ENCODE peak calls at places on chromosome 21, in six cellular contexts. One of them, this sample, is unnamed.

GRCh38 chr21:16437586-16437985 is 707.8 kb downstream of the USP25 start:
- DNase-seq in suprapubic skin: no peak
- DNase-seq in stomach: no peak
- DNase-seq in H1: no peak
- DNase-seq in HepG2: no peak
- DNase-seq in breast epithelium: no peak
- DNase-seq in this sample: no peak

GRCh38 chr21:45078877-45079281 is 4.5 kb downstream of the ADARB1 start:
- DNase-seq in suprapubic skin: no peak
- DNase-seq in stomach: peak; percentile 29
- DNase-seq in H1: no peak
- DNase-seq in HepG2: no peak
- DNase-seq in breast epithelium: no peak
- DNase-seq in this sample: no peak

GRCh38 chr21:34684174-34684876 is 15.5 kb downstream of the CLIC6 start:
- DNase-seq in suprapubic skin: no peak
- DNase-seq in stomach: no peak
- DNase-seq in H1: no peak
- DNase-seq in HepG2: no peak
- DNase-seq in breast epithelium: no peak
- DNase-seq in this sample: no peak

GRCh38 chr21:46002841-46003574 is 21.4 kb downstream of the COL6A1 start:
- DNase-seq in suprapubic skin: peak; percentile 68
- DNase-seq in stomach: peak; percentile 22
- DNase-seq in H1: no peak
- DNase-seq in HepG2: no peak
- DNase-seq in breast epithelium: peak; percentile 15
- DNase-seq in this sample: no peak

GRCh38 chr21:45128613-45129226 is 54.3 kb downstream of the ADARB1 start:
- DNase-seq in suprapubic skin: no peak
- DNase-seq in stomach: peak; percentile 76
- DNase-seq in H1: peak; percentile 29
- DNase-seq in HepG2: peak; percentile 59
- DNase-seq in breast epithelium: peak; percentile 72
- DNase-seq in this sample: no peak

GRCh38 chr21:15430577-15430976 is 299.2 kb upstream of the USP25 start:
- DNase-seq in suprapubic skin: no peak
- DNase-seq in stomach: no peak
- DNase-seq in H1: no peak
- DNase-seq in HepG2: no peak
- DNase-seq in breast epithelium: no peak
- DNase-seq in this sample: no peak

GRCh38 chr21:33643658-33644311 is 1.5 kb downstream of the ITSN1 start:
- DNase-seq in suprapubic skin: no peak
- DNase-seq in stomach: no peak
- DNase-seq in H1: no peak
- DNase-seq in HepG2: peak; percentile 26
- DNase-seq in breast epithelium: no peak
- DNase-seq in this sample: no peak

GRCh38 chr21:43997766-43998742 is 14.1 kb upstream of the TRAPPC10 start:
- DNase-seq in suprapubic skin: no peak
- DNase-seq in stomach: no peak
- DNase-seq in H1: no peak
- DNase-seq in HepG2: no peak
- DNase-seq in breast epithelium: no peak
- DNase-seq in this sample: no peak

GRCh38 chr21:37845535-37845934 is 70.7 kb downstream of the KCNJ6 start:
- DNase-seq in suprapubic skin: no peak
- DNase-seq in stomach: peak; percentile 49
- DNase-seq in H1: no peak
- DNase-seq in HepG2: no peak
- DNase-seq in breast epithelium: no peak
- DNase-seq in this sample: no peak
- TF ChIP-seq POLR2A in suprapubic skin: no peak
- TF ChIP-seq POLR2A in stomach: no peak
- TF ChIP-seq POLR2A in H1: no peak
- TF ChIP-seq POLR2A in HepG2: no peak
- TF ChIP-seq POLR2A in breast epithelium: no peak
- TF ChIP-seq POLR2A in this sample: no peak

GRCh38 chr21:28375708-28376385 is 616.8 kb downstream of the LTN1 start:
- DNase-seq in suprapubic skin: no peak
- DNase-seq in stomach: no peak
- DNase-seq in H1: no peak
- DNase-seq in HepG2: no peak
- DNase-seq in breast epithelium: no peak
- DNase-seq in this sample: no peak
- TF ChIP-seq POLR2AphosphoS5 in suprapubic skin: no peak
- TF ChIP-seq POLR2AphosphoS5 in stomach: no peak
- TF ChIP-seq POLR2AphosphoS5 in H1: no peak
- TF ChIP-seq POLR2AphosphoS5 in HepG2: no peak
- TF ChIP-seq POLR2AphosphoS5 in breast epithelium: no peak
- TF ChIP-seq POLR2AphosphoS5 in this sample: no peak

GRCh38 chr21:29376556-29376955 is 77.8 kb downstream of the BACH1 start:
- DNase-seq in suprapubic skin: no peak
- DNase-seq in stomach: peak; percentile 33
- DNase-seq in H1: peak; percentile 31
- DNase-seq in HepG2: peak; percentile 47
- DNase-seq in breast epithelium: no peak
- DNase-seq in this sample: peak; percentile 22

GRCh38 chr21:29372063-29372802 is 73.5 kb downstream of the BACH1 start:
- DNase-seq in suprapubic skin: no peak
- DNase-seq in stomach: peak; percentile 33
- DNase-seq in H1: no peak
- DNase-seq in HepG2: peak; percentile 78
- DNase-seq in breast epithelium: no peak
- DNase-seq in this sample: peak; percentile 12

GRCh38 chr21:29377266-29377665 is 78.5 kb downstream of the BACH1 start:
- DNase-seq in suprapubic skin: no peak
- DNase-seq in stomach: no peak
- DNase-seq in H1: no peak
- DNase-seq in HepG2: no peak
- DNase-seq in breast epithelium: no peak
- DNase-seq in this sample: no peak

GRCh38 chr21:29371464-29371863 is 72.7 kb downstream of the BACH1 start:
- DNase-seq in suprapubic skin: no peak
- DNase-seq in stomach: no peak
- DNase-seq in H1: no peak
- DNase-seq in HepG2: no peak
- DNase-seq in breast epithelium: no peak
- DNase-seq in this sample: no peak

DNA sequence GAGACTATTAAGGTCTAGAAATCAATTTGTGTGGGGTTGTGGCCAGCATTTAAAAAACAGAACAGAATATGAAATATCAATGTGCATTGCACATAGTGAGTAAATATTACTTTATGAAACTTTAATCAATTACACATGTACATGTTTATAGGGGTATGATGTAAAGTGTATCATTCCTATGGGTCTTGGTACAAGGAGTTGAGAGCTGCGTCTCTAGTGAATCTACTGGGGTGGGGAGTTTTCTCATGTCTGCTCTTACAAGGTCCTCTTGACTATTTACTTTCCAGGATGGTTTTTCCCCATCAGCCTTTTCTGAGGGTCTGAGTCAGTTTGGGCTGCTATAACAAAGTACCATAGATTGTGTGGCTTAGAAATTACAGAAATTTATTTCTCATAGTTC is 75.8 kb downstream of the BACH1 start:
- DNase-seq in suprapubic skin: no peak
- DNase-seq in stomach: no peak
- DNase-seq in H1: no peak
- DNase-seq in HepG2: no peak
- DNase-seq in breast epithelium: no peak
- DNase-seq in this sample: no peak
- TF ChIP-seq POLR2A in suprapubic skin: no peak
- TF ChIP-seq POLR2A in stomach: no peak
- TF ChIP-seq POLR2A in H1: no peak
- TF ChIP-seq POLR2A in HepG2: no peak
- TF ChIP-seq POLR2A in breast epithelium: no peak
- TF ChIP-seq POLR2A in this sample: no peak

GRCh38 chr21:38821248-38821647 is 15.5 kb downstream of the ETS2 start:
- DNase-seq in suprapubic skin: no peak
- DNase-seq in stomach: no peak
- DNase-seq in H1: no peak
- DNase-seq in HepG2: no peak
- DNase-seq in breast epithelium: no peak
- DNase-seq in this sample: no peak

GRCh38 chr21:38820471-38821239 is 14.9 kb downstream of the ETS2 start:
- DNase-seq in suprapubic skin: no peak
- DNase-seq in stomach: no peak
- DNase-seq in H1: no peak
- DNase-seq in HepG2: no peak
- DNase-seq in breast epithelium: no peak
- DNase-seq in this sample: no peak

GRCh38 chr21:38822754-38823374 is 17.1 kb downstream of the ETS2 start:
- DNase-seq in suprapubic skin: no peak
- DNase-seq in stomach: no peak
- DNase-seq in H1: no peak
- DNase-seq in HepG2: no peak
- DNase-seq in breast epithelium: no peak
- DNase-seq in this sample: no peak

GRCh38 chr21:38823737-38824123 is 18.0 kb downstream of the ETS2 start:
- DNase-seq in suprapubic skin: no peak
- DNase-seq in stomach: no peak
- DNase-seq in H1: no peak
- DNase-seq in HepG2: no peak
- DNase-seq in breast epithelium: no peak
- DNase-seq in this sample: no peak

DNA sequence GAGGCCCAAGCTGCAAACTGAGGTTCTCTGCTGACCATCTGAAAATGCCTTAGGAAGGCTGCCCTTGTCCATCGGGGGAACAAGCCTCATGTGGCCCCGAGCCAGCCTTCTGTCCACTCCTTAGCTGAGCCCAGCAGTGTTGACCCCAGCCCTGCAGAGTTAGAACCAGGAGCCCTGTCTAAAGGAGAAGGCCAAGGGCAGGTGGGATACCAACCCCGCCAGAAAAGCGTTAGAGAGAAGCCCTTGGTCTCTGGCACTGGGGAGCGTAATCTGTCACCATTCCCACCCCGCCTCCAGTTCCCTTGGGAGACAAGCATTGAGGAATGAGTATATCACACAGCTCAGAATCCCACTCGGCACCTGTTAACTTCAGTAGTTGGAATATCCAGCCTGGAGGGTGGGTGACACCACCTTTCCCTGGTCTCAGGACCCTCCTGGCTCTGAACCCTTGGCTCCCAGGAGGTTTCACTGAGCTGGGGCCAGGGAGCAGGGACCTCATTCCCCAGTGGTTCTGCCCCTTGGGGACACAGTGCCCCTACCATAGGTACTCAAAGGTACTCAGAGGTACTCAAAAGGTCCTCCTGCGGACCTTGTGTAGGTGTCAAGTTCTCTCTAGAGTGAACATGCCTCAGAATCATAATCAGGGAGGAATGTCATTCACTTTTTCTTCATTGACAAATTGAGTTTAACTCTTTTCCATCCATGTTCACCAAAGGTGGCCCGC is 16.4 kb downstream of the ETS2 start:
- DNase-seq in suprapubic skin: no peak
- DNase-seq in stomach: no peak
- DNase-seq in H1: no peak
- DNase-seq in HepG2: no peak
- DNase-seq in breast epithelium: no peak
- DNase-seq in this sample: no peak
- TF ChIP-seq POLR2AphosphoS5 in suprapubic skin: no peak
- TF ChIP-seq POLR2AphosphoS5 in stomach: no peak
- TF ChIP-seq POLR2AphosphoS5 in H1: no peak
- TF ChIP-seq POLR2AphosphoS5 in HepG2: peak; percentile 15
- TF ChIP-seq POLR2AphosphoS5 in breast epithelium: no peak
- TF ChIP-seq POLR2AphosphoS5 in this sample: no peak

DNA sequence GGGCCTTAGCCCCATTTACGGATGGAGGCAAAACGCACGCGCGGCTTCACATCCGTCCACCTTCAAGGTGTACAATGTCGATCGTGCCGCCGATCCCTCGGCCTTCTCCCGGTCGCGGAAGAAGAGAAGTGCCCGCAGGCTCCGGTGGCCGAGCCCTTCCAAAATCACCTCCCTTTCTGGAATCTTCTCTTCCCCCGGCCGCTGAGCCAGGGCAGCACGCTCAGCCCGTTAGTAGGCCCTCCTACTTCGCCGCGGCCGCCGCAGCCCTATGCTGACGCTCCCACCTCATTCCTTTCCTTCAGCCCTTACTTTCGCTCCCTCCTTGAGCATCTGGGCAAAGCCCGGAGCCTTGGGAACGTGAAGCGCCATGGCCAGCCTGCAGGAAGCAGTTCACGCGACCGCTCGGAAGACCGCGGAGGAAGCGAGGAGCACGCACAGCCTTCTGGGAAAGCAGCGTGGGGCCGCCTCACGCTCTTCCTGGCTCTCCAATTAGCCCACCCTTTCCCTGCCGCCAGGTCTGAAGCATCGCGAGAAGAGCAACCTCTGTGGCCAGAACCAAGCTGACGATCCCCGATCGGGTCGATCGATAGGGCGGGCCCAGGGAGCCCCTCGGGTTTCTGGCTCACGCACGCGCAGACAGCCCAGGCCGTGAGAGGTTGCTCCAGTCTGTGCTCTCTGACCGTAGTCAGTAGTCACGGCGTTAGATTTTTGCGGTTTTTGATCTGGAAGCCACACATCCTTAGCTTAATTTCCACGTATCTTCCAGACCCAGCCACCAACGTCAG is at the start of gene CCT8:
- DNase-seq in suprapubic skin: peak; percentile 99
- DNase-seq in stomach: peak; percentile 98
- DNase-seq in H1: peak; percentile 96
- DNase-seq in HepG2: peak; percentile 98
- DNase-seq in breast epithelium: peak; percentile 97
- DNase-seq in this sample: peak; percentile 62
- TF ChIP-seq POLR2A in suprapubic skin: peak; percentile 69
- TF ChIP-seq POLR2A in stomach: no peak
- TF ChIP-seq POLR2A in H1: peak; percentile 95
- TF ChIP-seq POLR2A in HepG2: peak; percentile 95
- TF ChIP-seq POLR2A in breast epithelium: peak; percentile 65
- TF ChIP-seq POLR2A in this sample: peak; percentile 98

GRCh38 chr21:37149411-37149810 is 76.4 kb downstream of the TTC3 start:
- DNase-seq in suprapubic skin: no peak
- DNase-seq in stomach: no peak
- DNase-seq in H1: no peak
- DNase-seq in HepG2: peak; percentile 4
- DNase-seq in breast epithelium: no peak
- DNase-seq in this sample: no peak
- TF ChIP-seq POLR2AphosphoS5 in suprapubic skin: no peak
- TF ChIP-seq POLR2AphosphoS5 in stomach: no peak
- TF ChIP-seq POLR2AphosphoS5 in H1: no peak
- TF ChIP-seq POLR2AphosphoS5 in HepG2: no peak
- TF ChIP-seq POLR2AphosphoS5 in breast epithelium: no peak
- TF ChIP-seq POLR2AphosphoS5 in this sample: no peak